ENCODE peak calls at places on chromosomes 7 and 10, in five cellular contexts. I is hippocampal formation; Z is iPS-NIHi11; H is activated naive CD4-positive, alpha-beta T cell treated with anti-CD3 and anti-CD28 coated beads, Interleukin-2, amount 10 ng/mL, durations not matched to agents 7 days and 5 days; C is naive thymus-derived CD8-positive, alpha-beta T cell. K is an unnamed sample.

GRCh38 chr7:163971-164881 is 28.1 kb upstream of the FAM20C start:
- DNase-seq in I (no peak), Z (peak), H (no peak), C (no peak), K (no peak)

GRCh38 chr7:124929467-124930172 is at the start of gene POT1:
- DNase-seq in I (peak), Z (peak), H (peak), C (peak), K (peak)

GRCh38 chr7:110612680-110613079 is 478.2 kb upstream of the LRRN3 start:
- DNase-seq in I (no peak), Z (no peak), H (no peak), C (no peak), K (no peak)

GRCh38 chr10:61486251-61486650 is 33.1 kb upstream of the TMEM26 start:
- DNase-seq in I (no peak), Z (no peak), H (no peak), C (no peak), K (no peak)

GRCh38 chr10:22230331-22230833 is 12.6 kb upstream of the EBLN1 start:
- DNase-seq in I (peak), Z (peak), H (peak), C (no peak), K (peak)

GRCh38 chr7:77657427-77658331 is 38.6 kb upstream of the RSBN1L start:
- DNase-seq in I (peak), Z (peak), H (no peak), C (no peak), K (peak)

GRCh38 chr10:132904169-132904813 is 38.1 kb downstream of the CFAP46 start:
- DNase-seq in I (no peak), Z (peak), H (peak), C (no peak), K (peak)

GRCh38 chr10:111114931-111115500 is 38.2 kb downstream of the ADRA2A start:
- DNase-seq in I (no peak), Z (no peak), H (no peak), C (no peak), K (no peak)

GRCh38 chr10:125707852-125708468 is 11.5 kb upstream of the EDRF1 start:
- DNase-seq in I (no peak), Z (no peak), H (no peak), C (no peak), K (peak)

GRCh38 chr7:15457959-15458955 is 103.6 kb downstream of the AGMO start:
- DNase-seq in I (no peak), Z (no peak), H (no peak), C (no peak), K (no peak)

GRCh38 chr7:69256634-69257081 is 341.6 kb upstream of the AUTS2 start:
- DNase-seq in I (no peak), Z (no peak), H (no peak), C (no peak), K (no peak)

GRCh38 chr10:71854031-71854430 is 3.0 kb upstream of the PSAP start:
- DNase-seq in I (peak), Z (no peak), H (no peak), C (no peak), K (no peak)

GRCh38 chr7:136064098-136064497 is 86.9 kb upstream of the MTPN start:
- DNase-seq in I (no peak), Z (no peak), H (no peak), C (no peak), K (no peak)

GRCh38 chr7:1925973-1926907 is 256.2 kb downstream of the ELFN1 start:
- DNase-seq in I (no peak), Z (no peak), H (peak), C (peak), K (no peak)

K was measured in Caki2.